ENCODE peak calls at places on chromosome 9, in ten cellular contexts. C is endodermal cell; S is CD8-positive, alpha-beta T cell; O is right lobe of liver; U is heart left ventricle; J is IMR-90; H is right cardiac atrium; Q is GM23248; T is fibroblast of lung; L is PC-9. N is an unnamed sample. For H3K9me3, the result is how much of the 10 kb centered on the place peaks cover.

GRCh38 chr9:33229359-33230120 is 10.4 kb upstream of the SPINK4 start:
- DNase-seq in C (peak), S (no peak), O (peak), U (no peak), J (no peak), H (no peak), Q (no peak), T (no peak), L (peak), N (no peak)

GRCh38 chr9:104743377-104743985 is 4.0 kb upstream of the NIPSNAP3A start:
- DNase-seq in C (peak), S (no peak), O (no peak), U (no peak), J (peak), H (no peak), Q (peak), T (peak), L (peak), N (no peak)

GRCh38 chr9:110700953-110701352 is 32.4 kb downstream of the MUSK start:
- DNase-seq in C (no peak), S (no peak), O (no peak), U (no peak), J (peak), H (no peak), Q (peak), T (peak), L (peak), N (no peak)

GRCh38 chr9:115593587-115594091 is 475.7 kb upstream of the TNC start:
- DNase-seq in C (peak), S (no peak), O (no peak), U (no peak), J (peak), H (no peak), Q (peak), T (peak), L (no peak), N (no peak)

GRCh38 chr9:137428841-137429545 is 5.8 kb downstream of the NOXA1 start:
- DNase-seq in C (no peak), S (no peak), O (peak), U (no peak), J (no peak), H (peak), Q (no peak), T (no peak), L (no peak), N (no peak)

GRCh38 chr9:89116064-89116817 is 62.4 kb downstream of the SHC3 start:
- DNase-seq in C (no peak), S (no peak), O (no peak), U (no peak), J (peak), H (no peak), Q (peak), T (peak), L (no peak), N (no peak)

GRCh38 chr9:110753734-110754231 is 85.2 kb downstream of the MUSK start:
- DNase-seq in C (no peak), S (no peak), O (no peak), U (no peak), J (peak), H (no peak), Q (peak), T (peak), L (no peak), N (no peak)

GRCh38 chr9:120767451-120767850 is 25.8 kb downstream of the FBXW2 start:
- DNase-seq in C (no peak), S (no peak), O (no peak), U (no peak), J (no peak), H (no peak), Q (no peak), T (no peak), L (peak), N (no peak)

GRCh38 chr9:135085830-135086546 is 1.5 kb upstream of the OLFM1 start:
- DNase-seq in C (peak), S (no peak), O (peak), U (peak), J (peak), H (peak), Q (peak), T (peak), L (peak), N (no peak)

GRCh38 chr9:94139672-94140417 is 55.6 kb downstream of the PTPDC1 start:
- DNase-seq in C (no peak), S (no peak), O (peak), U (peak), J (peak), H (peak), Q (peak), T (peak), L (no peak), N (no peak)

GRCh38 chr9:90107864-90108263 is 503.1 kb downstream of the GADD45G start:
- DNase-seq in C (no peak), S (no peak), O (no peak), U (no peak), J (no peak), H (no peak), Q (no peak), T (no peak), L (no peak), N (no peak)

GRCh38 chr9:136225748-136226679 is 19.6 kb downstream of the QSOX2 start:
- DNase-seq in C (peak), S (peak), O (peak), U (no peak), J (peak), H (peak), Q (peak), T (peak), L (no peak), N (peak)

GRCh38 chr9:93091453-93092081 is 4.5 kb upstream of the CARD19 start:
- DNase-seq in C (peak), S (no peak), O (peak), U (peak), J (peak), H (no peak), Q (peak), T (peak), L (peak), N (no peak)

GRCh38 chr9:135665795-135666189 is 2.7 kb downstream of the LCN9 start:
- DNase-seq in C (no peak), S (no peak), O (no peak), U (no peak), J (no peak), H (no peak), Q (no peak), T (no peak), L (no peak), N (no peak)

GRCh38 chr9:98700801-98701200 is 7.9 kb downstream of the GABBR2 start:
- DNase-seq in C (no peak), S (no peak), O (no peak), U (no peak), J (no peak), H (no peak), Q (no peak), T (no peak), L (no peak), N (no peak)

GRCh38 chr9:124214596-124215550 is 42.9 kb upstream of the NEK6 start:
- DNase-seq in C (peak), S (no peak), O (no peak), U (no peak), J (no peak), H (no peak), Q (no peak), T (no peak), L (no peak), N (no peak)

GRCh38 chr9:91905958-91906585 is 44.0 kb downstream of the ROR2 start:
- DNase-seq in C (no peak), S (peak), O (no peak), U (no peak), J (no peak), H (no peak), Q (no peak), T (no peak), L (no peak), N (peak)

GRCh38 chr9:74245871-74246552 is 251.1 kb upstream of the RORB start:
- DNase-seq in C (no peak), S (no peak), O (no peak), U (no peak), J (no peak), H (no peak), Q (peak), T (no peak), L (no peak), N (no peak)
- H3K9me3 ChIP-seq in C (under half), S (under half), O (under half), U (under half), J (under half), H (under half), Q (under half), T (under half), L (under half), N (under half)

GRCh38 chr9:87570000-87570834 is 72.5 kb downstream of the DAPK1 start:
- DNase-seq in C (no peak), S (no peak), O (no peak), U (no peak), J (no peak), H (no peak), Q (no peak), T (peak), L (peak), N (no peak)
- H3K27ac ChIP-seq in C (peak), S (no peak), O (peak), U (no peak), J (no peak), H (no peak), Q (no peak), T (no peak), L (peak), N (no peak)

DNA sequence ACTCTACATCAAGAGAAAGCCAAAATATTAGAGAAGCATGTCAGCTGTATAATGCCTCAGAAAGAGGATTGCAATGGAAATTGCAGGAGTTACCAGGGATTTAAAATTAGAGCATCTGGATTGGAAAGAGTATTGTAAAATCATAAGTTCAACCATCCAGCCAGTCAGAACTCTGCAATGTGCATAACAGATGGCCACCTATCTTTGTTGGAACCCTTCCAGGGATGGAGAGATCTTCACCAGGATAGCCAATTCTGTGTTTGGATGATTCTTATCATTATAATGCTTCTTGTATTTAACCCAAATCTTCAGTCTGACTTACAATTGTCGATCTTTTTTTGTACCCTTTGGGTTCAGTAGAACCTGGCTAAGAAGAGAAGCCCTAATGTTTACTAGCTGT is 164.4 kb downstream of the TLR4 start:
- DNase-seq in C (no peak), S (no peak), O (no peak), U (no peak), J (no peak), H (no peak), Q (no peak), T (no peak), L (no peak), N (no peak)
- H3K9me3 ChIP-seq in C (under half), S (under half), O (under half), U (under half), J (under half), H (under half), Q (under half), T (under half), L (under half), N (under half)

GRCh38 chr9:126833710-126834345 is 26.6 kb upstream of the ZBTB34 start:
- DNase-seq in C (no peak), S (no peak), O (no peak), U (no peak), J (no peak), H (no peak), Q (no peak), T (no peak), L (no peak), N (no peak)

GRCh38 chr9:126830827-126831226 is 26.0 kb downstream of the ZBTB43 start:
- DNase-seq in C (no peak), S (no peak), O (no peak), U (no peak), J (no peak), H (no peak), Q (no peak), T (no peak), L (no peak), N (no peak)

GRCh38 chr9:126834672-126835071 is 25.8 kb upstream of the ZBTB34 start:
- DNase-seq in C (no peak), S (no peak), O (no peak), U (no peak), J (no peak), H (no peak), Q (no peak), T (no peak), L (no peak), N (no peak)

GRCh38 chr9:126833020-126833419 is 27.4 kb upstream of the ZBTB34 start:
- DNase-seq in C (no peak), S (no peak), O (no peak), U (no peak), J (no peak), H (no peak), Q (no peak), T (no peak), L (no peak), N (no peak)

DNA sequence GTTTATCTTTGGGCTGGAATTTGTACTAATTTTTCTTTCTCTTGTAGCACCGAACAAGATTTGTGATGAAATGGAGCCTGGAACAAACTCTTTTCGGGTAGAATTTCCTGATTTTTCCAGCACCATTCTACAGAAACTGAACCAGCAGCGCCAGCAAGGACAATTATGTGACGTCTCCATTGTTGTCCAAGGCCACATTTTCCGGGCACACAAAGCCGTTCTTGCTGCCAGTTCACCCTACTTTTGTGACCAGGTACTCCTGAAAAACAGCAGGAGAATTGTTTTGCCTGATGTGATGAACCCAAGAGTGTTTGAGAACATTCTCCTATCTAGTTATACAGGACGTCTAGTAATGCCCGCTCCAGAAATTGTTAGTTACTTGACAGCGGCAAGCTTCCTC is 27.6 kb downstream of the ZBTB43 start:
- DNase-seq in C (no peak), S (no peak), O (no peak), U (no peak), J (no peak), H (no peak), Q (no peak), T (no peak), L (no peak), N (no peak)
- H3K27ac ChIP-seq in C (no peak), S (no peak), O (no peak), U (no peak), J (no peak), H (no peak), Q (no peak), T (no peak), L (no peak), N (no peak)

DNA sequence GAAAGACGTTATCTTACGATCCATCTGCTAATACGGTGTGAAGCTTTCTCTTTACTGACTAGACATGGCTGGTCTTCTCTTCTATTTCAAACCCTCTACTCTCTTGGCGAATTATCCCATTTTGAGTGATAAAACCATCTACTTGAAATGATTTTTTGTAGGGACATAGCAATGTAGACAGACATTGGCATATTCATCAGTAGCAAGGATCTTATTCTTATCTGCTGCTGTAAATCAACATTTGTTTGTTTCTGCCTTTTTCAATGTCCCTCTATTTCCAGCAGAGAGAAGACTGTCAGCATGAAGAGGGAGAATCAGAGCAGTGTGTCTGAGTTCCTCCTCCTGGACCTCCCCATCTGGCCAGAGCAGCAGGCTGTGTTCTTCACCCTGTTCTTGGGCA is at the start of gene OR1J4:
- DNase-seq in C (no peak), S (no peak), O (no peak), U (no peak), J (no peak), H (no peak), Q (no peak), T (no peak), L (no peak), N (no peak)
- H3K9me3 ChIP-seq in C (under half), S (under half), O (under half), U (under half), J (under half), H (under half), Q (under half), T (under half), L (under half), N (under half)

GRCh38 chr9:111949919-111950318 is 53.3 kb downstream of the UGCG start:
- DNase-seq in C (no peak), S (no peak), O (no peak), U (no peak), J (peak), H (no peak), Q (peak), T (peak), L (no peak), N (no peak)
- H3K27ac ChIP-seq in C (no peak), S (no peak), O (no peak), U (no peak), J (no peak), H (no peak), Q (peak), T (no peak), L (no peak), N (no peak)

GRCh38 chr9:12155731-12156130 is 537.5 kb upstream of the TYRP1 start:
- DNase-seq in C (no peak), S (no peak), O (no peak), U (no peak), J (no peak), H (no peak), Q (no peak), T (no peak), L (no peak), N (no peak)
- H3K9me3 ChIP-seq in C (under half), S (under half), O (under half), U (under half), J (under half), H (under half), Q (under half), T (under half), L (under half), N (under half)

N was measured in effector memory CD4-positive, alpha-beta T cell.